ENCODE peak calls at places on chromosome 21, in ten cellular contexts. M is endothelial cell of umbilical vein, H is ovary, Q is lower leg skin, T is spleen, E is right lobe of liver, L is HepG2, J is sigmoid colon, N is esophagus muscularis mucosa, R is breast epithelium. F is an unnamed sample.

GRCh38 chr21:33036430-33037162 is 10.9 kb downstream of the OLIG2 start:
- DNase-seq in M (peak), H (no peak), Q (peak), T (peak), E (peak), L (no peak), J (peak), N (no peak), R (no peak), F (no peak)

GRCh38 chr21:32423320-32423719 is 10.8 kb downstream of the EVA1C start:
- DNase-seq in M (no peak), H (no peak), Q (no peak), T (no peak), E (no peak), L (no peak), J (no peak), N (no peak), R (no peak), F (no peak)

GRCh38 chr21:32772281-32773047 is 909 bp upstream of the PAXBP1 start:
- DNase-seq in M (peak), H (no peak), Q (peak), T (peak), E (peak), L (no peak), J (no peak), N (no peak), R (no peak), F (peak)

GRCh38 chr21:17730782-17731181 is 88.4 kb downstream of the C21orf91 start:
- DNase-seq in M (peak), H (no peak), Q (no peak), T (no peak), E (no peak), L (no peak), J (no peak), N (no peak), R (no peak), F (no peak)

GRCh38 chr21:28899744-28900143 is 92.9 kb downstream of the LTN1 start:
- DNase-seq in M (no peak), H (no peak), Q (no peak), T (no peak), E (no peak), L (no peak), J (no peak), N (no peak), R (no peak), F (no peak)

GRCh38 chr21:31182231-31183129 is 144.2 kb upstream of the KRTAP19-8 start:
- DNase-seq in M (no peak), H (no peak), Q (no peak), T (no peak), E (no peak), L (no peak), J (no peak), N (no peak), R (no peak), F (no peak)

GRCh38 chr21:28975401-28975800 is 17.3 kb downstream of the LTN1 start:
- DNase-seq in M (no peak), H (no peak), Q (no peak), T (no peak), E (no peak), L (no peak), J (no peak), N (no peak), R (no peak), F (no peak)

GRCh38 chr21:31557421-31557955 is 102.0 kb upstream of the SOD1 start:
- DNase-seq in M (no peak), H (peak), Q (no peak), T (peak), E (peak), L (no peak), J (no peak), N (no peak), R (no peak), F (no peak)

GRCh38 chr21:31682625-31683024 is 23.1 kb downstream of the SOD1 start:
- DNase-seq in M (no peak), H (no peak), Q (no peak), T (no peak), E (no peak), L (no peak), J (no peak), N (no peak), R (no peak), F (no peak)

GRCh38 chr21:31429500-31429899 is 85.4 kb upstream of the TIAM1 start:
- DNase-seq in M (no peak), H (no peak), Q (no peak), T (no peak), E (no peak), L (no peak), J (peak), N (no peak), R (no peak), F (no peak)

GRCh38 chr21:16709866-16710550 is 802.8 kb upstream of the CXADR start:
- DNase-seq in M (no peak), H (peak), Q (peak), T (no peak), E (no peak), L (peak), J (peak), N (no peak), R (no peak), F (no peak)

GRCh38 chr21:33212159-33212851 is 17.4 kb upstream of the IFNAR2 start:
- DNase-seq in M (peak), H (no peak), Q (no peak), T (no peak), E (no peak), L (no peak), J (no peak), N (peak), R (no peak), F (no peak)

GRCh38 chr21:38790961-38791360 is 14.8 kb upstream of the ETS2 start:
- DNase-seq in M (no peak), H (no peak), Q (no peak), T (no peak), E (no peak), L (no peak), J (no peak), N (no peak), R (no peak), F (no peak)

GRCh38 chr21:37828515-37828914 is 87.7 kb downstream of the KCNJ6 start:
- DNase-seq in M (no peak), H (no peak), Q (no peak), T (no peak), E (no peak), L (no peak), J (no peak), N (no peak), R (no peak), F (no peak)

GRCh38 chr21:30717105-30717504 is 1.5 kb downstream of the KRTAP21-3 start:
- DNase-seq in M (no peak), H (no peak), Q (no peak), T (no peak), E (no peak), L (no peak), J (no peak), N (no peak), R (no peak), F (no peak)

GRCh38 chr21:42160950-42161225 is 58.1 kb upstream of the ABCG1 start:
- DNase-seq in M (no peak), H (no peak), Q (no peak), T (no peak), E (no peak), L (peak), J (peak), N (no peak), R (no peak), F (peak)

GRCh38 chr21:42161401-42161956 is 57.5 kb upstream of the ABCG1 start:
- DNase-seq in M (no peak), H (no peak), Q (no peak), T (no peak), E (no peak), L (no peak), J (no peak), N (no peak), R (no peak), F (no peak)

GRCh38 chr21:42162831-42163510 is 56.0 kb upstream of the ABCG1 start:
- DNase-seq in M (no peak), H (no peak), Q (no peak), T (no peak), E (no peak), L (no peak), J (no peak), N (no peak), R (no peak), F (peak)

GRCh38 chr21:42163511-42163863 is 55.5 kb upstream of the ABCG1 start:
- DNase-seq in M (no peak), H (no peak), Q (no peak), T (no peak), E (no peak), L (no peak), J (no peak), N (no peak), R (no peak), F (peak)

DNA sequence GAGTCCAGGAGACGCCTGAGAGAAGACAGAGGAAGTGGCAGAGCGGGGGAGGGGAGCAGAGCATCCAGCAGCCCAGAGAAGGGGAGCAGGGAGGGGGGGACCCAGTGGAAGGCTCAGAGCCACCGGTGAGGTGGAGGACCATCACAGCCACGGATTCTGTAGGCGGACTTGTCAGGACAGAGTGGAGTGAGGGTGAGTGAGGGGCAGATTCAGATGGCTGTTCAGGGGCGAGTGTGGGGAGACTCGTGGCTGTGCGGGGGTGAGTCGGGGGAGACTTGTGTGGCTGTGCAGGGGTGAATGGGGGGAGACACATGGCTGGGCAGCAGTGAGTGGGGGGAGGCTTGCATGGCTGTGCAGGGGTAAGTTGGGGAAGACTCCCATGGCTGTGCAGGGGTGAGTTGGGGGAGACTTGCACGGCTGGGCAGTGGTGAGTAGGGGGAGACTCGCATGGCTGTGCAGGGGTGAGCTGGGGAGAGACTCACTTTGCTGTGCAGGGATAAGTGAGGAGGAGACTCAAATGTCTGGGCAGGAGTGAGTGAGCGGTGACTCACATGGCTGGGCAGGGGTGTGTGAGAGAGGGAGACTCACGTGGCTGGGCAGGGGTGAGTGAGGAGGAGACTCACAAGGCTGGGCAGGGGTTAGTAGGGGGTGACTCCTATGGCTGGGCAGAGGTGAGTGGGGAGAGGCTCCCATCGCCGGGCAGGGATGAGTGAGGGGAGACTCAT is 56.8 kb upstream of the ABCG1 start:
- DNase-seq in M (no peak), H (no peak), Q (no peak), T (no peak), E (no peak), L (no peak), J (no peak), N (no peak), R (no peak), F (no peak)
- TF ChIP-seq POLR2A in M (no peak), H (no peak), Q (no peak), T (no peak), E (no peak), L (no peak), J (no peak), N (no peak), R (no peak), F (no peak)

GRCh38 chr21:44087426-44088400 is 19.5 kb upstream of the PWP2 start:
- DNase-seq in M (no peak), H (no peak), Q (no peak), T (peak), E (no peak), L (no peak), J (no peak), N (no peak), R (peak), F (no peak)

GRCh38 chr21:44084496-44085241 is 22.5 kb upstream of the PWP2 start:
- DNase-seq in M (no peak), H (no peak), Q (no peak), T (no peak), E (no peak), L (no peak), J (peak), N (no peak), R (no peak), F (no peak)

GRCh38 chr21:44088401-44088780 is 18.8 kb upstream of the PWP2 start:
- DNase-seq in M (no peak), H (no peak), Q (no peak), T (no peak), E (no peak), L (no peak), J (no peak), N (no peak), R (peak), F (no peak)

GRCh38 chr21:44085491-44086321 is 21.5 kb upstream of the PWP2 start:
- DNase-seq in M (peak), H (no peak), Q (no peak), T (no peak), E (no peak), L (no peak), J (no peak), N (no peak), R (peak), F (no peak)

DNA sequence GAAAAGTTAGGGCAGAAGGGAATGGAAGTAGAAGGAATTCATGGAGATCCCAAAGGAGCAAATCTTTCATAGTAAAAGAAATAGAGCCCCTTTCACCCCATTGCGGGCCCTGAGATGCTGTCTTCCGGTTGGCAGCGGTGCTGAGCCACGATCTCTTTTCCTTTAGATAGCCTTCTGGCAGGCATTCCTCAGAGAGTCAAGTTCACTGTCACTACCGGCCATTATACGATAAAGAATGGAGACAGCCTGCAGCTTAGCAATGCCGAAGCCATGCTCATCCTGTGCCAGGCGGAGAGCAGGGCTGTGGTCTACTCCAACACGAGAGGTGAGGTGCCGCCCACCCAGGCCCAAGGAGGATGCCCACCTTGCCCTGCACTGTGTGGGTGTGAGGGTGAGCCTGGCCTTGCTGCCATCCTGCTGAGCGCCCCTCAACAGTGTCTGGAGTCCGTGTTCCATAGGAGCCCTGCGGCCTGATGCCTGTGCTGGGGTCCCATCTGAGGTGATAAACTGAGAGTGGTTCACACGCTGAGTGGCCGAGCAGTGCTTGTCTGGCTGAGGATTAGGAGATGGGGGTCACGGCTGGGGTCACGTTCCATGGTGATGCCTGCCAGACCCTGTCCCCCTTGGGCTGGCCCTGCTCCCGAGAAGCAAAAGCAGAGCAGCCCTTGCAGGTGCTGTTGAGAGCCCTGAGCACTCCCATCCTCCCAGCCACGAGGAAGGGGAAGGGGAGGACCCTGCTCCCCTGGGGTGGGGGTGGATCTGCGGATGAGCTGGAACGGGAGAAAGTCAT is 20.4 kb upstream of the PWP2 start:
- DNase-seq in M (peak), H (no peak), Q (no peak), T (no peak), E (no peak), L (no peak), J (no peak), N (no peak), R (no peak), F (no peak)
- TF ChIP-seq POLR2A in M (no peak), H (no peak), Q (no peak), T (no peak), E (no peak), L (no peak), J (no peak), N (no peak), R (no peak), F (no peak)

DNA sequence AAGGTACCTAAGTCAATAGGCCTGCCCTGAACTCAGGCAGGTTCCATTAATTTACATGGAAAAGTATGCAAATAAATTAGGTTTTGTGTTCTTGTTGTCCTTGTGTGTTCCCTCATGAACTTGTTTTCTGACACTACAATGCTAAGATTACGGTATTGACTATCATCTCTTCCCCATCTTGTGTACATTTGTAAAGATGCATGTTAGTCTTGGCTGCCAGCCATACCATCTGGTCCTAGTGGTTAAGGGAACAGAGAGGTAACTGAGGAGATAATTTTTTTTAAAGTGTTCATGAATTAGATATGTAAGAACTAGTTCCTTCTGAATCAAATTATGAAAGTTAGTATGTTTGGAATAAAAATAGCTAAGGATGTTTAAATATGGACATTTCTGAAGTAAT is 167.6 kb upstream of the ADAMTS5 start:
- DNase-seq in M (no peak), H (no peak), Q (no peak), T (no peak), E (no peak), L (no peak), J (no peak), N (no peak), R (no peak), F (no peak)
- TF ChIP-seq POLR2A in M (no peak), H (no peak), Q (no peak), T (no peak), E (no peak), L (no peak), J (no peak), N (no peak), R (no peak), F (no peak)

GRCh38 chr21:36477559-36477958 is 2.4 kb downstream of the CLDN14 start:
- DNase-seq in M (no peak), H (no peak), Q (no peak), T (peak), E (no peak), L (no peak), J (no peak), N (no peak), R (no peak), F (no peak)

GRCh38 chr21:36477001-36477400 is 2.9 kb downstream of the CLDN14 start:
- DNase-seq in M (no peak), H (no peak), Q (no peak), T (no peak), E (no peak), L (no peak), J (no peak), N (no peak), R (no peak), F (no peak)

GRCh38 chr21:36478941-36479340 is 981 bp downstream of the CLDN14 start:
- DNase-seq in M (peak), H (no peak), Q (no peak), T (peak), E (no peak), L (no peak), J (no peak), N (no peak), R (no peak), F (no peak)

GRCh38 chr21:36479415-36480402 is at the start of gene CLDN14:
- DNase-seq in M (no peak), H (no peak), Q (no peak), T (peak), E (peak), L (peak), J (no peak), N (no peak), R (peak), F (peak)

DNA sequence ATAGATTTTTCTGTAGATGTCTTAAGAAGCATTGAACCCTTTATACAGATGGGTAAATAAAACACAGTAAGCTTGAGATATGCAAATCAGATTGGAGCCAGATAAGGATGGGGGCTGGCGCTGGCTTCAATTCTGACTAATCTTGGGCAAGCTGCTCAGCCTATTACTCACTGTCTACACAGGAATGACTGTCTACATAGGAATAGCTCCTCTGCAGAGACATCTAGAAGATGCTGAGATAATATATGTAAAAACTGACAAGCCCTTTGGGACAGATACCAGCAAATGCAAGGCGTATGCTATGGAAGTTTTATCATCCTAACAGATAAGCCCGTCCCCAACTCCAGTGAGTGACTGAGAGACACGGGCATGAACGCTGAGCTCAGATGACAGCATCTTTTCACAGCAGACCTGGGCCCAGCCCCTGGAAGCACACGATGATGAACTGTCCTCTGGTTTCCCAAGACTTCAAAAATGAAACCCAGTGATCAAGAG is 1.7 kb downstream of the CLDN14 start:
- DNase-seq in M (peak), H (no peak), Q (no peak), T (peak), E (no peak), L (no peak), J (no peak), N (no peak), R (no peak), F (no peak)
- TF ChIP-seq POLR2A in M (peak), H (no peak), Q (no peak), T (no peak), E (no peak), L (peak), J (no peak), N (no peak), R (no peak), F (no peak)

DNA sequence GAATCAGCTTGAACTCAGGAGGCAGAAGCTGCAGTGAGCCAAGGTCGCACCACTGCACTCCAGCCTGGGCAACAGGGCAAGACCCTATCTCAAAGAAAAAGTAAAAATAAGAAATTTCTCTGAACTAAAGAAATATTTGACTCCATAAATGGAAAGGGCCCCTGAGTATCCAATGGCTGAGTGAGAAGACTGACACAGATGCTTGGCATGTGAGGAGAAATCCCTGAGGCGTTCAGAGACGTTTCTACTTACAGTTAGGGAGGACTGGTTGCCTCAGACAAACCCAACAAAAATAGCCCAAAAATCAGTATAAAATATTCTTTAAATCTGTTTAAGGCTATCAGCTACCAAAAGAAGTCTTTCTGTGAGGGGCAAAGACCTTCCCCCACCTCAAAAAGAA is 3.0 kb upstream of the SUMO3 start:
- DNase-seq in M (no peak), H (no peak), Q (no peak), T (no peak), E (no peak), L (no peak), J (peak), N (no peak), R (no peak), F (no peak)
- TF ChIP-seq POLR2A in M (no peak), H (no peak), Q (no peak), T (no peak), E (no peak), L (no peak), J (no peak), N (no peak), R (no peak), F (no peak)

GRCh38 chr21:45456836-45457160 is 51.8 kb downstream of the COL18A1 start:
- DNase-seq in M (no peak), H (no peak), Q (no peak), T (peak), E (peak), L (no peak), J (peak), N (no peak), R (no peak), F (no peak)

GRCh38 chr21:45456014-45456835 is 51.3 kb downstream of the COL18A1 start:
- DNase-seq in M (no peak), H (no peak), Q (no peak), T (peak), E (peak), L (no peak), J (peak), N (no peak), R (no peak), F (no peak)

GRCh38 chr21:45454081-45454923 is 49.3 kb downstream of the COL18A1 start:
- DNase-seq in M (no peak), H (no peak), Q (no peak), T (peak), E (peak), L (no peak), J (no peak), N (no peak), R (no peak), F (no peak)

GRCh38 chr21:45454924-45455315 is 50.0 kb downstream of the COL18A1 start:
- DNase-seq in M (no peak), H (no peak), Q (no peak), T (no peak), E (no peak), L (no peak), J (no peak), N (no peak), R (no peak), F (no peak)

GRCh38 chr21:45455321-45456013 is 50.5 kb downstream of the COL18A1 start:
- DNase-seq in M (no peak), H (no peak), Q (no peak), T (peak), E (peak), L (no peak), J (no peak), N (no peak), R (peak), F (peak)
- TF ChIP-seq POLR2A in M (no peak), H (no peak), Q (no peak), T (no peak), E (peak), L (no peak), J (no peak), N (no peak), R (no peak), F (no peak)

GRCh38 chr21:35048706-35049617 is at the start of gene RUNX1:
- DNase-seq in M (peak), H (no peak), Q (no peak), T (peak), E (no peak), L (no peak), J (no peak), N (peak), R (peak), F (peak)
- TF ChIP-seq POLR2A in M (no peak), H (no peak), Q (no peak), T (peak), E (no peak), L (no peak), J (no peak), N (no peak), R (no peak), F (no peak)